ENCODE peak calls at places on chromosomes 11 and 22, in four cellular contexts. B, S, W and Y are unnamed samples.

GRCh38 chr11:19979519-19979845 is 180.8 kb downstream of the DBX1 start:
- DNase-seq in B (no peak), W (no peak), S (no peak), Y (no peak)

GRCh38 chr11:83007909-83008580 is 63.7 kb downstream of the RAB30 start:
- DNase-seq in S (no peak), B (peak), W (peak), Y (peak)

GRCh38 chr11:111414267-111414931 is 35.3 kb upstream of the POU2AF1 start:
- DNase-seq in S (no peak), B (no peak), W (no peak), Y (no peak)

GRCh38 chr22:44074286-44074984 is 50.3 kb downstream of the PARVB start:
- DNase-seq in W (no peak), S (no peak), B (no peak), Y (no peak)

GRCh38 chr11:27183672-27184457 is 143.2 kb downstream of the BBOX1 start:
- DNase-seq in W (peak), S (peak), B (peak), Y (peak)

GRCh38 chr22:33969052-33969451 is 48.8 kb upstream of the LARGE1 start:
- DNase-seq in W (no peak), B (no peak), S (no peak), Y (no peak)

GRCh38 chr11:131748146-131749050 is 378.0 kb downstream of the NTM start:
- DNase-seq in S (peak), W (peak), B (peak), Y (peak)

GRCh38 chr11:3002346-3002745 is 10.2 kb upstream of the NAP1L4 start:
- DNase-seq in S (no peak), W (no peak), B (no peak), Y (no peak)

GRCh38 chr22:26047920-26048319 is 121.3 kb upstream of the SEZ6L start:
- DNase-seq in B (no peak), W (no peak), S (no peak), Y (no peak)

GRCh38 chr11:62787005-62787759 is at the start of gene TMEM179B:
- DNase-seq in S (peak), W (peak), B (peak), Y (peak)

GRCh38 chr22:31603081-31603525 is 58.9 kb downstream of the PISD start:
- DNase-seq in S (no peak), B (peak), W (no peak), Y (no peak)

GRCh38 chr11:120394119-120394518 is 57.9 kb downstream of the ARHGEF12 start:
- DNase-seq in S (no peak), B (no peak), W (no peak), Y (no peak)

GRCh38 chr11:33835143-33835878 is 56.6 kb downstream of the LMO2 start:
- DNase-seq in S (peak), B (no peak), W (no peak), Y (peak)

GRCh38 chr11:75867778-75868374 is 52.9 kb downstream of the UVRAG start:
- DNase-seq in S (peak), W (no peak), B (peak), Y (peak)

GRCh38 chr22:22464541-22465054 is 43.9 kb downstream of the ZNF280B start:
- DNase-seq in S (no peak), W (no peak), B (peak), Y (no peak)

GRCh38 chr11:96012086-96012824 is 88.3 kb upstream of the MTMR2 start:
- DNase-seq in B (no peak), S (peak), W (no peak), Y (peak)

GRCh38 chr22:40176921-40177737 is 596 bp upstream of the TNRC6B start:
- DNase-seq in W (peak), B (peak), S (no peak), Y (peak)

GRCh38 chr11:335779-336665 is 15.4 kb upstream of the IFITM3 start:
- DNase-seq in W (no peak), S (no peak), B (no peak), Y (no peak)

GRCh38 chr11:112307617-112308016 is 47.0 kb upstream of the PLET1 start:
- DNase-seq in S (no peak), B (no peak), W (no peak), Y (no peak)

GRCh38 chr11:62889484-62890437 is 9.1 kb downstream of the SLC3A2 start:
- DNase-seq in W (no peak), B (peak), S (peak), Y (peak)

GRCh38 chr11:125166347-125166841 is 1.8 kb downstream of the PKNOX2 start:
- DNase-seq in W (no peak), B (no peak), S (no peak), Y (no peak)

GRCh38 chr22:40668611-40669390 is 10.5 kb upstream of the MCHR1 start:
- DNase-seq in S (peak), W (no peak), B (peak), Y (peak)

GRCh38 chr11:43835104-43835503 is 45.5 kb upstream of the ALKBH3 start:
- DNase-seq in S (no peak), B (no peak), W (no peak), Y (no peak)

GRCh38 chr11:69310934-69311766 is 17.2 kb downstream of the MYEOV start:
- DNase-seq in S (no peak), W (no peak), B (no peak), Y (no peak)

GRCh38 chr11:74956387-74956786 is 7.3 kb downstream of the SPCS2 start:
- DNase-seq in B (no peak), W (no peak), S (no peak), Y (no peak)

GRCh38 chr11:44032304-44033085 is 15.3 kb upstream of the ACCSL start:
- DNase-seq in B (no peak), S (no peak), W (no peak), Y (no peak)

GRCh38 chr11:120229451-120230424 is 10.2 kb upstream of the POU2F3 start:
- DNase-seq in S (no peak), W (peak), B (peak), Y (peak)

GRCh38 chr11:128342511-128343133 is 244.7 kb downstream of the ETS1 start:
- DNase-seq in S (peak), W (no peak), B (no peak), Y (peak)

GRCh38 chr22:46951973-46952372 is 189.5 kb downstream of the TBC1D22A start:
- DNase-seq in B (no peak), S (no peak), W (no peak), Y (no peak)

GRCh38 chr11:113730887-113731726 is 25.0 kb upstream of the TMPRSS5 start:
- DNase-seq in B (peak), S (peak), W (peak), Y (peak)

GRCh38 chr22:40499187-40499753 is 128.9 kb downstream of the SGSM3 start:
- DNase-seq in B (peak), S (peak), W (no peak), Y (peak)

GRCh38 chr11:126978155-126978554 is 22.4 kb downstream of the KIRREL3 start:
- DNase-seq in B (no peak), S (no peak), W (peak), Y (no peak)

GRCh38 chr22:23539135-23539838 is 40.8 kb downstream of the IGLL1 start:
- DNase-seq in W (peak), B (peak), S (peak), Y (peak)

GRCh38 chr22:32752868-32753520 is 48.5 kb upstream of the TIMP3 start:
- DNase-seq in S (no peak), B (no peak), W (no peak), Y (no peak)

GRCh38 chr11:1768141-1768469 is 4.4 kb upstream of the CTSD start:
- DNase-seq in W (no peak), S (no peak), B (no peak), Y (no peak)

GRCh38 chr11:86500500-86501170 is 125.9 kb downstream of the CCDC81 start:
- DNase-seq in S (no peak), B (peak), W (no peak), Y (no peak)

GRCh38 chr22:30206964-30207363 is 39.6 kb downstream of the LIF start:
- DNase-seq in B (no peak), S (peak), W (peak), Y (peak)

GRCh38 chr22:37362618-37363017 is 64.7 kb downstream of the ELFN2 start:
- DNase-seq in B (no peak), S (no peak), W (no peak), Y (no peak)

GRCh38 chr22:37356922-37357321 is 70.4 kb downstream of the ELFN2 start:
- DNase-seq in S (no peak), B (no peak), W (no peak), Y (no peak)

GRCh38 chr22:37358386-37358785 is 68.9 kb downstream of the ELFN2 start:
- DNase-seq in B (no peak), W (no peak), S (no peak), Y (no peak)

GRCh38 chr22:37357471-37357870 is 69.8 kb downstream of the ELFN2 start:
- DNase-seq in S (no peak), W (no peak), B (no peak), Y (no peak)

DNA sequence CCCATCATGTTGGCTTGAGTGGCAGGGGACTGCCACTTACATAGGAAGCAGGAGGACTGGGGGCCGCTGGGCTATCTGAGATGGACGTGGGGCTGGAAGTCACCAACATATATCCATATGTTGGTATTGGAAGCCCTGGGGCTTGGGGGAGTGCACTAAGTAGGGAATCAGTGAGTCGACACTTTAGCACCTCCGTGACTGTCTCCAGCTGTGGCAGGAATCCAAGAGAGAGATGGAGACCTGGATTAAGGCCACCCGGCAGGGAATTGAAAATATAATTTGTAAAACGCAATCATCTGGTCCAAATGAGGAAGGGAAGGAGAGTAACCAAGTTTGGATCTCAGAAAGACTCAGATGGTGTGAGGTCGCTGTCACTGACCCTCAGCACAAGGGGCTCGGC is 68.4 kb downstream of the ELFN2 start:
- DNase-seq in W (no peak), S (no peak), B (no peak), Y (no peak)
- TF ChIP-seq NR3C1 in W (no peak), S (no peak), B (no peak), Y (no peak)

GRCh38 chr11:85170184-85170583 is 457.0 kb downstream of the DLG2 start:
- DNase-seq in W (no peak), B (no peak), S (peak), Y (no peak)
- TF ChIP-seq NR3C1 in W (no peak), B (no peak), S (no peak), Y (no peak)

GRCh38 chr22:28977481-28977971 is 84.1 kb downstream of the C22orf31 start:
- DNase-seq in W (no peak), S (no peak), B (no peak), Y (peak)

GRCh38 chr22:28978158-28978557 is 83.5 kb downstream of the C22orf31 start:
- DNase-seq in S (peak), W (no peak), B (no peak), Y (no peak)

GRCh38 chr22:28978863-28979799 is 82.5 kb downstream of the C22orf31 start:
- DNase-seq in B (no peak), S (no peak), W (no peak), Y (no peak)

GRCh38 chr22:28977050-28977449 is 84.6 kb downstream of the C22orf31 start:
- DNase-seq in W (no peak), S (no peak), B (no peak), Y (no peak)

DNA sequence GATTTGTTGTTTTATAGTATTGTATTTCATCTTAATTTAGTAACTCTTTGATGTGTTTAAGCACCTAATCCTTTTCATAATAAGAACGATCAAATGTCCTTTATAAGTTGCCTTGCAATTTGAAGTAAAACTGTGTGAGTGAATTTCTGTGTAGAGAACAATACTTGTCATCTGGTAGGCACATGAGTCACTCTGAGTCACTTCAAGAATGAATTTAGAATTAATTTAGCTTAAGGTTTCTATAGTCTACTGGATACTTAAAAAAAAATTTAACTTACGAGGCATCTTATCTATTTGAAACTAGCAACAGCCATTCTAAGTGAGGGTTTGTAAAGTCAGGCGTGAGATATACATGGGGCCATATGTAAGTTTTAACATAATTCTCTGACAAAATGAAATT is 85.0 kb downstream of the C22orf31 start:
- DNase-seq in W (no peak), B (no peak), S (no peak), Y (no peak)
- TF ChIP-seq NR3C1 in W (no peak), B (no peak), S (no peak), Y (no peak)

GRCh38 chr11:118953265-118953664 is 2.8 kb upstream of the UPK2 start:
- DNase-seq in W (peak), S (no peak), B (no peak), Y (no peak)
- TF ChIP-seq NR3C1 in W (no peak), S (no peak), B (no peak), Y (no peak)

DNA sequence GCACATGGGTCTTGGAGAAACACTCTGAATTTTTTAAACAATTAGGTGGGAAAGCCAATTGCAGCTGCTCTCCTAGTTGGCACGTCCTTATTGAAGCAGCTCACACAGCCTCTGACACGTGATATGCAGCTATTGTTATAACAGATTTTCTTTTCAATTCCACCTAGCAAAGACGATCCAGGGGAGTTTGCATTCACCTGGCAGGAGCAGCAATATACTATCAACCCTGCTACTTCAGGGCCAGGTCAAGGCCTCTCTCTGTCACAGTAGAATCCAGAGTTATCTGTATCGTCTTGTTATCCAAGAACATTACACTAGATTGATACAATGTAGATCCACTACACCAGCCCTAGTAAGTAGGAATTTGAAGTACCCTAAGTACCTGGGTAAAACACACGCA is 8.3 kb downstream of the KRTAP5-11 start:
- DNase-seq in S (no peak), W (no peak), B (no peak), Y (no peak)
- TF ChIP-seq NR3C1 in S (no peak), W (no peak), B (no peak), Y (no peak)